ENCODE peak calls at places on chromosome 18, in nine cellular contexts. R, C, F, V, I, Y, X, G and T are unnamed samples.

GRCh38 chr18:64974378-64975125 is 776.3 kb upstream of the CDH7 start:
- DNase-seq in R (no peak), C (no peak), F (no peak), V (no peak), I (no peak), Y (no peak), X (peak; percentile 85), G (no peak), T (no peak)

GRCh38 chr18:27447530-27447929 is 262.4 kb upstream of the CHST9 start:
- DNase-seq in R (no peak), C (no peak), F (no peak), V (no peak), I (no peak), Y (no peak), X (no peak), G (no peak), T (no peak)

GRCh38 chr18:78767648-78768071 is 212.0 kb upstream of the SALL3 start:
- DNase-seq in R (no peak), C (no peak), F (no peak), V (no peak), I (no peak), Y (no peak), X (no peak), G (no peak), T (no peak)

GRCh38 chr18:1595165-1595564 is 690.5 kb downstream of the ADCYAP1 start:
- DNase-seq in R (no peak), C (no peak), F (no peak), V (no peak), I (no peak), Y (no peak), X (no peak), G (no peak), T (no peak)

GRCh38 chr18:7415081-7415894 is 151.8 kb upstream of the PTPRM start:
- DNase-seq in R (no peak), C (peak; percentile 41), F (no peak), V (no peak), I (no peak), Y (no peak), X (peak; percentile 52), G (no peak), T (no peak)

GRCh38 chr18:3234457-3234856 is 13.1 kb upstream of the MYL12A start:
- DNase-seq in R (no peak), C (no peak), F (no peak), V (no peak), I (no peak), Y (no peak), X (no peak), G (no peak), T (no peak)

GRCh38 chr18:9792565-9793226 is 84.6 kb downstream of the RAB31 start:
- DNase-seq in R (no peak), C (peak; percentile 62), F (no peak), V (peak; percentile 83), I (peak; percentile 6), Y (no peak), X (no peak), G (no peak), T (no peak)

GRCh38 chr18:63161032-63161727 is 158.4 kb downstream of the BCL2 start:
- DNase-seq in R (no peak), C (no peak), F (no peak), V (no peak), I (no peak), Y (no peak), X (no peak), G (no peak), T (no peak)

GRCh38 chr18:48706630-48707206 is 167.9 kb downstream of the CTIF start:
- DNase-seq in R (no peak), C (peak; percentile 43), F (no peak), V (no peak), I (no peak), Y (no peak), X (no peak), G (no peak), T (no peak)

GRCh38 chr18:60404686-60405085 is 32.1 kb upstream of the MC4R start:
- DNase-seq in R (no peak), C (no peak), F (no peak), V (no peak), I (no peak), Y (no peak), X (no peak), G (no peak), T (no peak)

GRCh38 chr18:47912343-47912742 is 18.1 kb downstream of the SMAD2 start:
- DNase-seq in R (peak; percentile 22), C (no peak), F (no peak), V (no peak), I (no peak), Y (no peak), X (peak; percentile 59), G (no peak), T (no peak)

GRCh38 chr18:55900380-55900779 is 312.4 kb upstream of the TCF4 start:
- DNase-seq in R (no peak), C (no peak), F (no peak), V (no peak), I (no peak), Y (no peak), X (no peak), G (no peak), T (no peak)

GRCh38 chr18:49591271-49591670 is 29.4 kb downstream of the LIPG start:
- DNase-seq in R (no peak), C (no peak), F (no peak), V (no peak), I (peak; percentile 74), Y (no peak), X (peak; percentile 29), G (no peak), T (no peak)